ENCODE peak calls at places on chromosomes 7 and 10, in four cellular contexts. H, C, E and Y are unnamed samples.

GRCh38 chr10:52353960-52354394 is 39.9 kb downstream of the DKK1 start:
- DNase-seq in H (no peak), C (no peak), E (no peak), Y (no peak)

GRCh38 chr7:110204527-110204926 is 886.4 kb upstream of the LRRN3 start:
- DNase-seq in H (no peak), C (no peak), E (no peak), Y (no peak)

GRCh38 chr10:116763440-116763839 is 21.1 kb upstream of the HSPA12A start:
- DNase-seq in H (no peak), C (no peak), E (no peak), Y (no peak)

GRCh38 chr7:105890290-105890997 is 14.0 kb upstream of the ATXN7L1 start:
- DNase-seq in H (no peak), C (peak), E (no peak), Y (no peak)

GRCh38 chr10:104642001-104642270 is 846 bp downstream of the SORCS3 start:
- DNase-seq in H (peak), C (no peak), E (no peak), Y (no peak)

GRCh38 chr10:91694170-91694794 is 61.4 kb upstream of the PPP1R3C start:
- DNase-seq in H (no peak), C (peak), E (no peak), Y (no peak)

GRCh38 chr7:146053492-146053891 is 63.1 kb upstream of the CNTNAP2 start:
- DNase-seq in H (no peak), C (no peak), E (no peak), Y (no peak)

GRCh38 chr10:2232479-2232878 is 495.2 kb upstream of the ADARB2 start:
- DNase-seq in H (no peak), C (no peak), E (no peak), Y (no peak)

GRCh38 chr7:2725178-2726105 is 37.4 kb downstream of the AMZ1 start:
- DNase-seq in H (no peak), C (no peak), E (no peak), Y (no peak)

GRCh38 chr7:92517626-92518025 is 10.7 kb downstream of the PEX1 start:
- DNase-seq in H (no peak), C (no peak), E (no peak), Y (no peak)

GRCh38 chr7:107943018-107943417 is 52.0 kb downstream of the DLD start:
- DNase-seq in H (no peak), C (no peak), E (no peak), Y (no peak)

GRCh38 chr7:111980721-111981120 is 225.5 kb downstream of the DOCK4 start:
- DNase-seq in H (no peak), C (no peak), E (no peak), Y (no peak)

GRCh38 chr10:118971187-118971586 is 58.3 kb upstream of the NANOS1 start:
- DNase-seq in H (no peak), C (no peak), E (no peak), Y (no peak)

GRCh38 chr10:94049911-94050310 is 56.2 kb downstream of the PLCE1 start:
- DNase-seq in H (no peak), C (no peak), E (no peak), Y (no peak)

GRCh38 chr7:139726485-139726869 is 51.3 kb downstream of the HIPK2 start:
- DNase-seq in H (no peak), C (no peak), E (no peak), Y (no peak)

GRCh38 chr7:95549818-95550529 is 46.3 kb downstream of the PDK4 start:
- DNase-seq in H (no peak), C (no peak), E (peak), Y (peak)

GRCh38 chr10:42962120-42962901 is 114.6 kb upstream of the RET start:
- DNase-seq in H (no peak), C (no peak), E (peak), Y (no peak)

GRCh38 chr7:80819503-80819902 is 99.3 kb downstream of the SEMA3C start:
- DNase-seq in H (no peak), C (no peak), E (no peak), Y (no peak)

GRCh38 chr7:32905175-32905662 is 13.7 kb upstream of the KBTBD2 start:
- DNase-seq in H (peak), C (peak), E (no peak), Y (no peak)

GRCh38 chr7:113945018-113945938 is 26.5 kb upstream of the PPP1R3A start:
- DNase-seq in H (no peak), C (no peak), E (no peak), Y (no peak)

GRCh38 chr7:129210256-129210988 is 14.4 kb upstream of the AHCYL2 start:
- DNase-seq in H (peak), C (peak), E (peak), Y (no peak)

GRCh38 chr7:50808282-50808888 is 25.7 kb upstream of the GRB10 start:
- DNase-seq in H (no peak), C (no peak), E (no peak), Y (no peak)

GRCh38 chr10:89043052-89043451 is 52.5 kb downstream of the FAS start:
- DNase-seq in H (no peak), C (no peak), E (no peak), Y (no peak)

GRCh38 chr10:97179731-97180366 is 5.9 kb downstream of the SLIT1 start:
- DNase-seq in H (peak), C (no peak), E (no peak), Y (no peak)

GRCh38 chr7:127557803-127558202 is 27.6 kb downstream of the GCC1 start:
- DNase-seq in H (no peak), C (no peak), E (no peak), Y (no peak)

GRCh38 chr10:115941247-115941840 is 331.7 kb downstream of the GFRA1 start:
- DNase-seq in H (no peak), C (no peak), E (no peak), Y (no peak)

GRCh38 chr10:112490543-112490942 is 43.5 kb downstream of the VTI1A start:
- DNase-seq in H (no peak), C (no peak), E (no peak), Y (no peak)

GRCh38 chr7:151844828-151845200 is 32.1 kb downstream of the PRKAG2 start:
- DNase-seq in H (no peak), C (no peak), E (no peak), Y (no peak)